ENCODE peak calls at places on chromosomes 11 and 22, in four cellular contexts. G is activated CD4-positive, alpha-beta T cell treated with anti-CD3 and anti-CD28 coated beads for 24 hours; P is cardiac fibroblast; H is pulmonary artery endothelial cell. B is an unnamed sample.

GRCh38 chr22:46796566-46797195 is 34.2 kb downstream of the TBC1D22A start:
- DNase-seq in G (no peak), P (no peak), H (no peak), B (no peak)

GRCh38 chr11:7531011-7531410 is 17.2 kb downstream of the PPFIBP2 start:
- DNase-seq in G (no peak), P (no peak), H (no peak), B (no peak)

GRCh38 chr11:46698597-46698996 is 1.8 kb downstream of the ARHGAP1 start:
- DNase-seq in G (no peak), P (no peak), H (no peak), B (no peak)

GRCh38 chr11:14499178-14499559 is 442 bp downstream of the COPB1 start:
- DNase-seq in G (no peak), P (peak), H (no peak), B (peak)

GRCh38 chr11:81870815-81871214 is 862.8 kb downstream of the FAM181B start:
- DNase-seq in G (no peak), P (no peak), H (no peak), B (no peak)

GRCh38 chr11:21861314-21861713 is 331.6 kb upstream of the ANO5 start:
- DNase-seq in G (no peak), P (no peak), H (no peak), B (no peak)

GRCh38 chr11:122367809-122368231 is 251.8 kb upstream of the BLID start:
- DNase-seq in G (no peak), P (peak), H (no peak), B (peak)

GRCh38 chr11:70482529-70482917 is 84.2 kb downstream of the CTTN start:
- DNase-seq in G (no peak), P (peak), H (no peak), B (no peak)

GRCh38 chr11:86043765-86044534 is 24.9 kb downstream of the PICALM start:
- DNase-seq in G (no peak), P (no peak), H (no peak), B (no peak)

GRCh38 chr11:95282337-95282751 is 51.3 kb upstream of the SESN3 start:
- DNase-seq in G (no peak), P (peak), H (no peak), B (no peak)

GRCh38 chr11:1412377-1413095 is 22.8 kb downstream of the BRSK2 start:
- DNase-seq in G (no peak), P (no peak), H (no peak), B (no peak)

GRCh38 chr11:30876656-30877371 is 290.7 kb upstream of the MPPED2 start:
- DNase-seq in G (no peak), P (peak), H (no peak), B (no peak)

B was measured in dermis microvascular lymphatic vessel endothelial cell.